ENCODE peak calls at places on chromosomes 6 and 20, in ten cellular contexts. One of them, this sample, is unnamed.

GRCh38 chr6:24072038-24072746 is 53.8 kb upstream of the NRSN1 start:
- DNase-seq in tibial artery: no peak
- DNase-seq in skeletal muscle cell: no peak
- DNase-seq in breast epithelium: no peak
- DNase-seq in upper lobe of right lung: no peak
- DNase-seq in Peyer's patch: no peak
- DNase-seq in mammary epithelial cell: no peak
- DNase-seq in CD8-positive, alpha-beta T cell: no peak
- DNase-seq in astrocyte: no peak
- DNase-seq in OCI-LY7: no peak
- DNase-seq in this sample: no peak

GRCh38 chr6:48069280-48069679 is 41.7 kb downstream of the PTCHD4 start:
- DNase-seq in tibial artery: no peak
- DNase-seq in skeletal muscle cell: no peak
- DNase-seq in breast epithelium: no peak
- DNase-seq in upper lobe of right lung: peak; percentile 34
- DNase-seq in Peyer's patch: no peak
- DNase-seq in mammary epithelial cell: no peak
- DNase-seq in CD8-positive, alpha-beta T cell: no peak
- DNase-seq in astrocyte: no peak
- DNase-seq in OCI-LY7: no peak
- DNase-seq in this sample: no peak

GRCh38 chr6:4270799-4271198 is 135.4 kb upstream of the ECI2 start:
- DNase-seq in tibial artery: no peak
- DNase-seq in skeletal muscle cell: no peak
- DNase-seq in breast epithelium: no peak
- DNase-seq in upper lobe of right lung: no peak
- DNase-seq in Peyer's patch: no peak
- DNase-seq in mammary epithelial cell: peak; percentile 62
- DNase-seq in CD8-positive, alpha-beta T cell: no peak
- DNase-seq in astrocyte: peak; percentile 78
- DNase-seq in OCI-LY7: no peak
- DNase-seq in this sample: no peak

GRCh38 chr6:53796791-53797190 is 2.0 kb downstream of the LRRC1 start:
- DNase-seq in tibial artery: no peak
- DNase-seq in skeletal muscle cell: no peak
- DNase-seq in breast epithelium: no peak
- DNase-seq in upper lobe of right lung: no peak
- DNase-seq in Peyer's patch: no peak
- DNase-seq in mammary epithelial cell: peak; percentile 68
- DNase-seq in CD8-positive, alpha-beta T cell: no peak
- DNase-seq in astrocyte: peak; percentile 32
- DNase-seq in OCI-LY7: no peak
- DNase-seq in this sample: no peak

GRCh38 chr6:18388942-18389341 is 1.8 kb downstream of the RNF144B start:
- DNase-seq in tibial artery: no peak
- DNase-seq in skeletal muscle cell: no peak
- DNase-seq in breast epithelium: no peak
- DNase-seq in upper lobe of right lung: no peak
- DNase-seq in Peyer's patch: no peak
- DNase-seq in mammary epithelial cell: peak; percentile 77
- DNase-seq in CD8-positive, alpha-beta T cell: no peak
- DNase-seq in astrocyte: peak; percentile 83
- DNase-seq in OCI-LY7: peak; percentile 20
- DNase-seq in this sample: no peak

GRCh38 chr20:634526-634925 is 18.5 kb downstream of the SRXN1 start:
- DNase-seq in tibial artery: no peak
- DNase-seq in skeletal muscle cell: no peak
- DNase-seq in breast epithelium: no peak
- DNase-seq in upper lobe of right lung: peak; percentile 52
- DNase-seq in Peyer's patch: no peak
- DNase-seq in mammary epithelial cell: no peak
- DNase-seq in CD8-positive, alpha-beta T cell: no peak
- DNase-seq in astrocyte: no peak
- DNase-seq in OCI-LY7: no peak
- DNase-seq in this sample: no peak

GRCh38 chr6:39347906-39348585 is 25.5 kb upstream of the KCNK16 start:
- DNase-seq in tibial artery: peak; percentile 83
- DNase-seq in skeletal muscle cell: no peak
- DNase-seq in breast epithelium: peak; percentile 28
- DNase-seq in upper lobe of right lung: peak; percentile 81
- DNase-seq in Peyer's patch: peak; percentile 31
- DNase-seq in mammary epithelial cell: peak; percentile 42
- DNase-seq in CD8-positive, alpha-beta T cell: peak; percentile 5
- DNase-seq in astrocyte: peak; percentile 20
- DNase-seq in OCI-LY7: peak; percentile 47
- DNase-seq in this sample: no peak

GRCh38 chr20:40493551-40493950 is 195.5 kb downstream of the MAFB start:
- DNase-seq in tibial artery: no peak
- DNase-seq in skeletal muscle cell: no peak
- DNase-seq in breast epithelium: no peak
- DNase-seq in upper lobe of right lung: no peak
- DNase-seq in Peyer's patch: no peak
- DNase-seq in mammary epithelial cell: peak; percentile 89
- DNase-seq in CD8-positive, alpha-beta T cell: no peak
- DNase-seq in astrocyte: peak; percentile 9
- DNase-seq in OCI-LY7: no peak
- DNase-seq in this sample: no peak

GRCh38 chr6:159676804-159677203 is 16.2 kb downstream of the SOD2 start:
- DNase-seq in tibial artery: no peak
- DNase-seq in skeletal muscle cell: no peak
- DNase-seq in breast epithelium: no peak
- DNase-seq in upper lobe of right lung: no peak
- DNase-seq in Peyer's patch: no peak
- DNase-seq in mammary epithelial cell: no peak
- DNase-seq in CD8-positive, alpha-beta T cell: no peak
- DNase-seq in astrocyte: no peak
- DNase-seq in OCI-LY7: no peak
- DNase-seq in this sample: no peak

GRCh38 chr6:131999545-132000146 is 48.5 kb upstream of the CCN2 start:
- DNase-seq in tibial artery: no peak
- DNase-seq in skeletal muscle cell: no peak
- DNase-seq in breast epithelium: no peak
- DNase-seq in upper lobe of right lung: no peak
- DNase-seq in Peyer's patch: no peak
- DNase-seq in mammary epithelial cell: no peak
- DNase-seq in CD8-positive, alpha-beta T cell: no peak
- DNase-seq in astrocyte: no peak
- DNase-seq in OCI-LY7: peak; percentile 18
- DNase-seq in this sample: no peak

GRCh38 chr6:38248500-38249234 is 391.1 kb downstream of the BTBD9 start:
- DNase-seq in tibial artery: no peak
- DNase-seq in skeletal muscle cell: no peak
- DNase-seq in breast epithelium: no peak
- DNase-seq in upper lobe of right lung: no peak
- DNase-seq in Peyer's patch: no peak
- DNase-seq in mammary epithelial cell: peak; percentile 60
- DNase-seq in CD8-positive, alpha-beta T cell: no peak
- DNase-seq in astrocyte: peak; percentile 56
- DNase-seq in OCI-LY7: no peak
- DNase-seq in this sample: no peak

GRCh38 chr20:40922865-40923264 is 105.8 kb upstream of the TOP1 start:
- DNase-seq in tibial artery: no peak
- DNase-seq in skeletal muscle cell: no peak
- DNase-seq in breast epithelium: no peak
- DNase-seq in upper lobe of right lung: no peak
- DNase-seq in Peyer's patch: no peak
- DNase-seq in mammary epithelial cell: no peak
- DNase-seq in CD8-positive, alpha-beta T cell: no peak
- DNase-seq in astrocyte: no peak
- DNase-seq in OCI-LY7: no peak
- DNase-seq in this sample: no peak

GRCh38 chr20:7240490-7240889 is 473.0 kb downstream of the BMP2 start:
- DNase-seq in tibial artery: no peak
- DNase-seq in skeletal muscle cell: no peak
- DNase-seq in breast epithelium: no peak
- DNase-seq in upper lobe of right lung: no peak
- DNase-seq in Peyer's patch: no peak
- DNase-seq in mammary epithelial cell: no peak
- DNase-seq in CD8-positive, alpha-beta T cell: no peak
- DNase-seq in astrocyte: no peak
- DNase-seq in OCI-LY7: no peak
- DNase-seq in this sample: no peak

GRCh38 chr6:5645275-5645674 is 361.4 kb downstream of the NRN1 start:
- DNase-seq in tibial artery: no peak
- DNase-seq in skeletal muscle cell: no peak
- DNase-seq in breast epithelium: no peak
- DNase-seq in upper lobe of right lung: no peak
- DNase-seq in Peyer's patch: no peak
- DNase-seq in mammary epithelial cell: no peak
- DNase-seq in CD8-positive, alpha-beta T cell: no peak
- DNase-seq in astrocyte: no peak
- DNase-seq in OCI-LY7: no peak
- DNase-seq in this sample: no peak

GRCh38 chr6:84150680-84151079 is 76.8 kb downstream of the CEP162 start:
- DNase-seq in tibial artery: no peak
- DNase-seq in skeletal muscle cell: peak; percentile 70
- DNase-seq in breast epithelium: no peak
- DNase-seq in upper lobe of right lung: no peak
- DNase-seq in Peyer's patch: no peak
- DNase-seq in mammary epithelial cell: peak; percentile 72
- DNase-seq in CD8-positive, alpha-beta T cell: no peak
- DNase-seq in astrocyte: peak; percentile 71
- DNase-seq in OCI-LY7: no peak
- DNase-seq in this sample: no peak

GRCh38 chr6:43433148-43433547 is 5.8 kb downstream of the ABCC10 start:
- DNase-seq in tibial artery: no peak
- DNase-seq in skeletal muscle cell: no peak
- DNase-seq in breast epithelium: no peak
- DNase-seq in upper lobe of right lung: no peak
- DNase-seq in Peyer's patch: no peak
- DNase-seq in mammary epithelial cell: no peak
- DNase-seq in CD8-positive, alpha-beta T cell: no peak
- DNase-seq in astrocyte: no peak
- DNase-seq in OCI-LY7: no peak
- DNase-seq in this sample: no peak

GRCh38 chr6:30790734-30791383 is 46.5 kb upstream of the IER3 start:
- DNase-seq in tibial artery: no peak
- DNase-seq in skeletal muscle cell: no peak
- DNase-seq in breast epithelium: no peak
- DNase-seq in upper lobe of right lung: no peak
- DNase-seq in Peyer's patch: no peak
- DNase-seq in mammary epithelial cell: no peak
- DNase-seq in CD8-positive, alpha-beta T cell: no peak
- DNase-seq in astrocyte: no peak
- DNase-seq in OCI-LY7: no peak
- DNase-seq in this sample: no peak

GRCh38 chr6:47977314-47977713 is 133.7 kb downstream of the PTCHD4 start:
- DNase-seq in tibial artery: no peak
- DNase-seq in skeletal muscle cell: no peak
- DNase-seq in breast epithelium: no peak
- DNase-seq in upper lobe of right lung: no peak
- DNase-seq in Peyer's patch: no peak
- DNase-seq in mammary epithelial cell: no peak
- DNase-seq in CD8-positive, alpha-beta T cell: no peak
- DNase-seq in astrocyte: no peak
- DNase-seq in OCI-LY7: no peak
- DNase-seq in this sample: no peak

DNA sequence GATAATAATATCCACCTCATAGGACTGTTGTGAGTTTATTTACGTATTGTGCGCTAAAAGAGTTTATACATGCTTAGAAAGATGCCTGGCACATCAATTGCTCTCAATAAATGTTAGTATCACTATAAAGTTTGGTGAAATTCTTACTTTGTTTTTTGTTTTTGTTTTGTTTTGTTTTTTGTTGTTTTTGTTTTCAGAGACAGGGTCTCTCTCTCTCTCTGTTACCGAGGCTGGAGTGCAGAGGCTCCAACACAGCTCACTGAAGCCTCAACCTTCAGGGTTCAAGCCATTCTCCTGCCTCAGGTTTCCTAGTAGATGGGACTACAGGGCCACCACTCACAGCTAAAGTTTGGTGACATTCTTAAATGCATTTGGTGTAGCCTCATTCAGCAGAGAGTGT is 32.2 kb upstream of the BTN3A2 start:
- DNase-seq in tibial artery: no peak
- DNase-seq in skeletal muscle cell: no peak
- DNase-seq in breast epithelium: no peak
- DNase-seq in upper lobe of right lung: no peak
- DNase-seq in Peyer's patch: no peak
- DNase-seq in mammary epithelial cell: no peak
- DNase-seq in CD8-positive, alpha-beta T cell: no peak
- DNase-seq in astrocyte: no peak
- DNase-seq in OCI-LY7: no peak
- DNase-seq in this sample: no peak
- H3K4me3 ChIP-seq in tibial artery: no peak overlapping the region
- H3K4me3 ChIP-seq in skeletal muscle cell: no peak overlapping the region
- H3K4me3 ChIP-seq in breast epithelium: no peak overlapping the region
- H3K4me3 ChIP-seq in upper lobe of right lung: no peak overlapping the region
- H3K4me3 ChIP-seq in Peyer's patch: no peak overlapping the region
- H3K4me3 ChIP-seq in mammary epithelial cell: no peak overlapping the region
- H3K4me3 ChIP-seq in CD8-positive, alpha-beta T cell: no peak overlapping the region
- H3K4me3 ChIP-seq in astrocyte: no peak overlapping the region
- H3K4me3 ChIP-seq in OCI-LY7: peak overlapping the region; percentile 72
- H3K4me3 ChIP-seq in this sample: no peak overlapping the region

GRCh38 chr6:20652691-20653479 is 118.6 kb downstream of the CDKAL1 start:
- DNase-seq in tibial artery: no peak
- DNase-seq in skeletal muscle cell: no peak
- DNase-seq in breast epithelium: no peak
- DNase-seq in upper lobe of right lung: no peak
- DNase-seq in Peyer's patch: no peak
- DNase-seq in mammary epithelial cell: peak; percentile 56
- DNase-seq in CD8-positive, alpha-beta T cell: no peak
- DNase-seq in astrocyte: peak; percentile 33
- DNase-seq in OCI-LY7: no peak
- DNase-seq in this sample: no peak
- H3K4me3 ChIP-seq in tibial artery: no peak overlapping the region
- H3K4me3 ChIP-seq in skeletal muscle cell: no peak overlapping the region
- H3K4me3 ChIP-seq in breast epithelium: no peak overlapping the region
- H3K4me3 ChIP-seq in upper lobe of right lung: no peak overlapping the region
- H3K4me3 ChIP-seq in Peyer's patch: no peak overlapping the region
- H3K4me3 ChIP-seq in mammary epithelial cell: no peak overlapping the region
- H3K4me3 ChIP-seq in CD8-positive, alpha-beta T cell: no peak overlapping the region
- H3K4me3 ChIP-seq in astrocyte: no peak overlapping the region
- H3K4me3 ChIP-seq in OCI-LY7: no peak overlapping the region
- H3K4me3 ChIP-seq in this sample: no peak overlapping the region

DNA sequence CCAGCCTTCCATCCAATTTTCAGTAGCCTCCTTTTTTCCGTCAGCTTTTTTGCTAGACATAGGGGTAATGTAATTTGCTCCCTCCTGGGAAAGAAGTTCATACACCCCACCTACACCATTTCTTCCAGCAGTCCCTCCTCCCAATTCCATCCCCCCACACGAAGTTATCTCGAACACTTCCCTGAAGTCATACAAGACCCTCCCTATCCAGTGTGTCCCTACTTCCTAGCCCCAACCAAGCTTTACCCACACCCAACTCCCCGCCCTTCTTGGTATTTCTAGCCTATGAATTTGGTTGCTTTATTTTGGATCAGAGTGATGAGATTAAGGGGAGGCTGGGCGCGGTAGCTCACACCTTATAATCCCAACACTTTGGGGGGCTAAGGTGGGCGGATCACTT is 1.0 kb downstream of the UBE2C start:
- DNase-seq in tibial artery: no peak
- DNase-seq in skeletal muscle cell: no peak
- DNase-seq in breast epithelium: no peak
- DNase-seq in upper lobe of right lung: no peak
- DNase-seq in Peyer's patch: no peak
- DNase-seq in mammary epithelial cell: no peak
- DNase-seq in CD8-positive, alpha-beta T cell: no peak
- DNase-seq in astrocyte: no peak
- DNase-seq in OCI-LY7: no peak
- DNase-seq in this sample: no peak
- H3K4me3 ChIP-seq in tibial artery: no peak overlapping the region
- H3K4me3 ChIP-seq in skeletal muscle cell: peak overlapping the region; percentile 81
- H3K4me3 ChIP-seq in breast epithelium: no peak overlapping the region
- H3K4me3 ChIP-seq in upper lobe of right lung: no peak overlapping the region
- H3K4me3 ChIP-seq in Peyer's patch: peak overlapping the region; percentile 62
- H3K4me3 ChIP-seq in mammary epithelial cell: peak overlapping the region; percentile 97
- H3K4me3 ChIP-seq in CD8-positive, alpha-beta T cell: no peak overlapping the region
- H3K4me3 ChIP-seq in astrocyte: peak overlapping the region; percentile 78
- H3K4me3 ChIP-seq in OCI-LY7: peak overlapping the region; percentile 82
- H3K4me3 ChIP-seq in this sample: no peak overlapping the region

GRCh38 chr6:36422714-36423100 is 19.9 kb downstream of the PXT1 start:
- DNase-seq in tibial artery: no peak
- DNase-seq in skeletal muscle cell: no peak
- DNase-seq in breast epithelium: no peak
- DNase-seq in upper lobe of right lung: no peak
- DNase-seq in Peyer's patch: no peak
- DNase-seq in mammary epithelial cell: no peak
- DNase-seq in CD8-positive, alpha-beta T cell: no peak
- DNase-seq in astrocyte: no peak
- DNase-seq in OCI-LY7: no peak
- DNase-seq in this sample: no peak
- H3K4me3 ChIP-seq in tibial artery: peak overlapping the region; percentile 54
- H3K4me3 ChIP-seq in skeletal muscle cell: peak overlapping the region; percentile 53
- H3K4me3 ChIP-seq in breast epithelium: peak overlapping the region; percentile 71
- H3K4me3 ChIP-seq in upper lobe of right lung: peak overlapping the region; percentile 65
- H3K4me3 ChIP-seq in Peyer's patch: peak overlapping the region; percentile 51
- H3K4me3 ChIP-seq in mammary epithelial cell: peak overlapping the region; percentile 62
- H3K4me3 ChIP-seq in CD8-positive, alpha-beta T cell: peak overlapping the region; percentile 63
- H3K4me3 ChIP-seq in astrocyte: peak overlapping the region; percentile 73
- H3K4me3 ChIP-seq in OCI-LY7: peak overlapping the region; percentile 68
- H3K4me3 ChIP-seq in this sample: peak overlapping the region; percentile 42